ENCODE peak calls at places on chromosomes 1 and 21, in five cellular contexts. U is Kasumi-1; X is stimulated activated CD4-positive, alpha-beta T cell treated with anti-CD3 and anti-CD28 coated beads, Interleukin-12 subunit alpha, Interleukin-12 subunit beta, amount 100 ng/mL, for 4 hours; O is psoas muscle; G is SK-N-DZ. J is an unnamed sample.

GRCh38 chr1:208077232-208077751 is 166.4 kb upstream of the CD34 start:
- DNase-seq in U (peak; percentile 57), X (no peak), O (no peak), G (peak; percentile 54), J (no peak)

GRCh38 chr1:24920155-24920925 is 9.7 kb downstream of the RUNX3 start:
- DNase-seq in U (no peak), X (peak; percentile 49), O (peak; percentile 71), G (no peak), J (no peak)

GRCh38 chr1:6447818-6448748 is 17.9 kb downstream of the TNFRSF25 start:
- DNase-seq in U (no peak), X (no peak), O (no peak), G (no peak), J (no peak)

GRCh38 chr1:18556364-18556763 is 74.3 kb upstream of the PAX7 start:
- DNase-seq in U (peak; percentile 5), X (no peak), O (no peak), G (no peak), J (no peak)

GRCh38 chr21:41164981-41165650 is 2.8 kb upstream of the BACE2 start:
- DNase-seq in U (no peak), X (no peak), O (no peak), G (no peak), J (no peak)

GRCh38 chr21:29298348-29299045 is at the start of gene BACH1:
- DNase-seq in U (peak; percentile 82), X (peak; percentile 90), O (peak; percentile 95), G (peak; percentile 79), J (peak; percentile 94)

GRCh38 chr1:15185617-15186016 is 32.1 kb downstream of the TMEM51 start:
- DNase-seq in U (no peak), X (no peak), O (no peak), G (no peak), J (no peak)

GRCh38 chr21:15552914-15553491 is 176.8 kb upstream of the USP25 start:
- DNase-seq in U (peak; percentile 79), X (no peak), O (no peak), G (no peak), J (no peak)

GRCh38 chr1:202439308-202439707 is 90.8 kb downstream of the PPP1R12B start:
- DNase-seq in U (no peak), X (no peak), O (peak; percentile 52), G (no peak), J (no peak)

GRCh38 chr1:110425611-110426152 is 18.2 kb upstream of the LAMTOR5 start:
- DNase-seq in U (no peak), X (no peak), O (peak; percentile 90), G (no peak), J (no peak)

GRCh38 chr1:76130992-76131391 is 56.4 kb downstream of the ST6GALNAC3 start:
- DNase-seq in U (no peak), X (no peak), O (no peak), G (no peak), J (no peak)

GRCh38 chr1:117210831-117211261 is at the start of gene VTCN1:
- DNase-seq in U (no peak), X (no peak), O (no peak), G (peak; percentile 89), J (no peak)

GRCh38 chr21:29433366-29434059 is 134.8 kb downstream of the BACH1 start:
- DNase-seq in U (no peak), X (no peak), O (no peak), G (no peak), J (no peak)

J was measured in BE2C.